ENCODE peak calls at places on chromosomes 4 and X, in six cellular contexts. One of them, this sample, is unnamed.

GRCh38 chr4:186757696-186758330 is 34.2 kb upstream of the FAT1 start:
- DNase-seq in GM12892: no peak
- DNase-seq in GM12878: no peak
- DNase-seq in H1: no peak
- DNase-seq in K562: no peak
- DNase-seq in HepG2: no peak
- DNase-seq in this sample: no peak

GRCh38 chr4:119026662-119027444 is 108.8 kb upstream of the MYOZ2 start:
- DNase-seq in GM12892: no peak
- DNase-seq in GM12878: no peak
- DNase-seq in H1: no peak
- DNase-seq in K562: no peak
- DNase-seq in HepG2: no peak
- DNase-seq in this sample: no peak

GRCh38 chr4:120973207-120973606 is 50.7 kb upstream of the PRDM5 start:
- DNase-seq in GM12892: no peak
- DNase-seq in GM12878: no peak
- DNase-seq in H1: no peak
- DNase-seq in K562: no peak
- DNase-seq in HepG2: no peak
- DNase-seq in this sample: no peak

GRCh38 chr4:100540156-100540555 is 22.3 kb upstream of the EMCN start:
- DNase-seq in GM12892: no peak
- DNase-seq in GM12878: no peak
- DNase-seq in H1: no peak
- DNase-seq in K562: no peak
- DNase-seq in HepG2: no peak
- DNase-seq in this sample: no peak

GRCh38 chr4:6229671-6230501 is 29.5 kb upstream of the JAKMIP1 start:
- DNase-seq in GM12892: no peak
- DNase-seq in GM12878: no peak
- DNase-seq in H1: no peak
- DNase-seq in K562: no peak
- DNase-seq in HepG2: no peak
- DNase-seq in this sample: no peak

GRCh38 chr4:95421869-95422268 is 126.9 kb downstream of the UNC5C start:
- DNase-seq in GM12892: no peak
- DNase-seq in GM12878: no peak
- DNase-seq in H1: no peak
- DNase-seq in K562: no peak
- DNase-seq in HepG2: no peak
- DNase-seq in this sample: no peak

GRCh38 chr4:90174622-90175023 is 47.4 kb downstream of the CCSER1 start:
- DNase-seq in GM12892: no peak
- DNase-seq in GM12878: no peak
- DNase-seq in H1: no peak
- DNase-seq in K562: no peak
- DNase-seq in HepG2: no peak
- DNase-seq in this sample: no peak

GRCh38 chr4:26051278-26051677 is 137.3 kb downstream of the SMIM20 start:
- DNase-seq in GM12892: no peak
- DNase-seq in GM12878: no peak
- DNase-seq in H1: no peak
- DNase-seq in K562: no peak
- DNase-seq in HepG2: no peak
- DNase-seq in this sample: no peak

GRCh38 chr4:88585908-88586307 is 6.4 kb upstream of the HERC3 start:
- DNase-seq in GM12892: no peak
- DNase-seq in GM12878: no peak
- DNase-seq in H1: no peak
- DNase-seq in K562: no peak
- DNase-seq in HepG2: no peak
- DNase-seq in this sample: no peak

GRCh38 chr4:36676139-36677050 is 395.0 kb downstream of the DTHD1 start:
- DNase-seq in GM12892: no peak
- DNase-seq in GM12878: no peak
- DNase-seq in H1: no peak
- DNase-seq in K562: no peak
- DNase-seq in HepG2: no peak
- DNase-seq in this sample: no peak

DNA sequence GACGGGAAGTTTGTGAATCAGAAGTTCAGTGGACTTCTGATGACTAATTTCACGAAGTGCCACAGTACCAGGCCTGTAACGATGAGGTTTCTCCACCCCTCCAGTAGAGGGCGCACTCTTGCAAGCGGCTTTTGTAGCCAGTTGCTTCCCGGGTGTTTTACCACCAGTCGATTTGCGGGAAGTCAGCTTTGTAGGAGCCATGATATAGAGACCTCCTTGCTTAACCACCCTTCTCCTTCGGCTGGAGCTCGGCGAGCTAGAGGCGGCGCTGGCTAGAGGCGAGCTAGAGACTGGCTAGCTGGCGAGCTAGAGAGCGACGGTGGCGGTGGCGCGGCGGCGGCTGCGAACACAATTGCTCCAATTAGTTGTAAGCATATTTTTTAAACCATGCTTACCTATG is 72.0 kb downstream of the IL1RAPL1 start:
- DNase-seq in GM12892: no peak
- DNase-seq in GM12878: no peak
- DNase-seq in H1: peak; percentile 58
- DNase-seq in K562: peak; percentile 8
- DNase-seq in HepG2: no peak
- DNase-seq in this sample: no peak
- TF ChIP-seq TAF1 in GM12892: no peak
- TF ChIP-seq TAF1 in GM12878: no peak
- TF ChIP-seq TAF1 in H1: no peak
- TF ChIP-seq TAF1 in K562: no peak
- TF ChIP-seq TAF1 in HepG2: no peak
- TF ChIP-seq TAF1 in this sample: no peak

GRCh38 chr4:128810331-128810870 is 901 bp downstream of the JADE1 start:
- DNase-seq in GM12892: peak; percentile 20
- DNase-seq in GM12878: no peak
- DNase-seq in H1: no peak
- DNase-seq in K562: peak; percentile 65
- DNase-seq in HepG2: peak; percentile 45
- DNase-seq in this sample: no peak

GRCh38 chr4:128811571-128812359 is 2.3 kb downstream of the JADE1 start:
- DNase-seq in GM12892: peak; percentile 65
- DNase-seq in GM12878: no peak
- DNase-seq in H1: peak; percentile 86
- DNase-seq in K562: peak; percentile 69
- DNase-seq in HepG2: peak; percentile 84
- DNase-seq in this sample: peak; percentile 59

GRCh38 chr4:128812360-128812958 is 3.0 kb downstream of the JADE1 start:
- DNase-seq in GM12892: peak; percentile 50
- DNase-seq in GM12878: no peak
- DNase-seq in H1: peak; percentile 69
- DNase-seq in K562: no peak
- DNase-seq in HepG2: peak; percentile 76
- DNase-seq in this sample: peak; percentile 36

GRCh38 chr4:128810871-128811570 is 1.5 kb downstream of the JADE1 start:
- DNase-seq in GM12892: peak; percentile 48
- DNase-seq in GM12878: no peak
- DNase-seq in H1: peak; percentile 89
- DNase-seq in K562: peak; percentile 73
- DNase-seq in HepG2: peak; percentile 88
- DNase-seq in this sample: peak; percentile 53

DNA sequence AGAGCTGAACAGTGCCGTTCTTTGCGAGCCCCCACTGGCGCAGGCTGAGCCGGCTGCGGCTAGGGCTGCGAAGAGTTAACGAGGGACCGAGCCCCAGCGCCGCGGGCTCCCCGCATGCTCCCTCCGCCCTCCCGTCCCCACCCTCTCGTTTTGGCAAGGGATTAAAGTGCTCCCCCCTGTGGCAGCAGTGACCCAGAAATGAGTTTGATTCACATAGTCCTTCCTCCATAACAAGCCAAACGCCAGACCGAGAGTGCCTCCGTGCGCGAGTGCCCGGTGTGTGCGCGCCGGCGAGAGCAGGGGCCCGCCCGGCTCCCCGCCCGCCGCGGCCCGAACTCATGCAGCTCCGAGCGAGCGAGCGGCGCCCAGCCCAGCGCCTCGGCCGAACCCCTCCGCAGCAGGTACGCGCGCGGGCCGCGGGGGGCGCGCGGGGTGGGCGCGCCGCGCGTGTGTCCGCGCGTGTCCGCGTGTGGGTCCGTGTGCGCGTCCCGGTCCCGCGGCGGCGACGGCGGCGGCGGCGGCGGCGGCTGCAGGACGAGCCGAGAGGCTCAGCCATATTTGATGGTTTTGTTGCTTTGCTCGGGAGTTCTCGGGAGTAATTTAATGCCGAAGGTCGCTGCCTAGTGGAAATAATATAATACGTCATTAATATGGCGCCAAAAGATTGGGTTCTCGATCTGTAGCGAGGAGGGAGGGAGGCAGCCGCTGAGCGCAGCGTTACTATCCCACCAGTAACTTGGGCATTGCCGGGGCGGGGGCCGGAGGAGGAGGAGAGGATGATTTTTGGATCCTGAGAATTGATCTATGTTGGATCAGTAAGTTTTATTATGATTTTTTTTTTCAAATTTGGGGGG is at the start of gene JADE1:
- DNase-seq in GM12892: peak; percentile 68
- DNase-seq in GM12878: no peak
- DNase-seq in H1: peak; percentile 92
- DNase-seq in K562: peak; percentile 86
- DNase-seq in HepG2: peak; percentile 91
- DNase-seq in this sample: peak; percentile 62
- TF ChIP-seq POLR2AphosphoS5 in GM12892: peak; percentile 21
- TF ChIP-seq POLR2AphosphoS5 in GM12878: peak; percentile 56
- TF ChIP-seq POLR2AphosphoS5 in H1: peak; percentile 80
- TF ChIP-seq POLR2AphosphoS5 in K562: peak; percentile 64
- TF ChIP-seq POLR2AphosphoS5 in HepG2: peak; percentile 53
- TF ChIP-seq POLR2AphosphoS5 in this sample: peak; percentile 22

GRCh38 chrX:111680988-111681779 is at the start of gene ALG13:
- DNase-seq in GM12892: peak; percentile 65
- DNase-seq in GM12878: peak; percentile 43
- DNase-seq in H1: peak; percentile 81
- DNase-seq in K562: peak; percentile 79
- DNase-seq in HepG2: peak; percentile 80
- DNase-seq in this sample: peak; percentile 63
- TF ChIP-seq POLR2A in GM12892: peak; percentile 98
- TF ChIP-seq POLR2A in GM12878: peak; percentile 94
- TF ChIP-seq POLR2A in H1: peak; percentile 96
- TF ChIP-seq POLR2A in K562: peak; percentile 96
- TF ChIP-seq POLR2A in HepG2: peak; percentile 74
- TF ChIP-seq POLR2A in this sample: peak; percentile 87

GRCh38 chr4:74364649-74365491 is at the start of gene EREG:
- DNase-seq in GM12892: no peak
- DNase-seq in GM12878: no peak
- DNase-seq in H1: peak; percentile 84
- DNase-seq in K562: peak; percentile 36
- DNase-seq in HepG2: no peak
- DNase-seq in this sample: peak; percentile 6
- TF ChIP-seq TAF1 in GM12892: no peak
- TF ChIP-seq TAF1 in GM12878: no peak
- TF ChIP-seq TAF1 in H1: no peak
- TF ChIP-seq TAF1 in K562: peak; percentile 65
- TF ChIP-seq TAF1 in HepG2: no peak
- TF ChIP-seq TAF1 in this sample: no peak

GRCh38 chrX:107547621-107548020 is 80.7 kb upstream of the PRPS1 start:
- DNase-seq in GM12892: no peak
- DNase-seq in GM12878: no peak
- DNase-seq in H1: no peak
- DNase-seq in K562: no peak
- DNase-seq in HepG2: no peak
- DNase-seq in this sample: no peak

GRCh38 chrX:107537815-107538214 is 88.4 kb downstream of the FRMPD3 start:
- DNase-seq in GM12892: no peak
- DNase-seq in GM12878: no peak
- DNase-seq in H1: peak; percentile 51
- DNase-seq in K562: peak; percentile 38
- DNase-seq in HepG2: peak; percentile 16
- DNase-seq in this sample: no peak

GRCh38 chrX:107541244-107541643 is 87.1 kb upstream of the PRPS1 start:
- DNase-seq in GM12892: no peak
- DNase-seq in GM12878: no peak
- DNase-seq in H1: no peak
- DNase-seq in K562: no peak
- DNase-seq in HepG2: no peak
- DNase-seq in this sample: no peak

DNA sequence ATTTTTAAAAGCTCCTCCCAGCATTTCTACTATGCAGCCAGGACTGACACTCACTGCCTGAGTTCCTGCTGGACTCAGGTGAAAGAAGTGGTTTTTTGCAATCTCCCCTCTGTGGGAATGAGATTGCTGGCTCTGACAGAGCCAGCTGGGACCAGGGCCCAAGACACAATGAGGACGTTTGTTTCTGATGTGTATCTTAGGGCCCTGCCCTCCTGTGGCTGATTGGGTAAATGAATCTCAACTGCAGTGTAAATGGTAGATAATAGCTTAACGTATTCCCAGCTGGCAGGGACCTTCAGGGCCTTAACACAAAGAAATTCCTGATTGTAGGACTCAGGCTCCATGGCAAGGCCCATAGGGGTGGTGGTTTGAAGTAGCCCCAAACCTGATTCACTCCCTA is 85.8 kb upstream of the PRPS1 start:
- DNase-seq in GM12892: no peak
- DNase-seq in GM12878: no peak
- DNase-seq in H1: no peak
- DNase-seq in K562: no peak
- DNase-seq in HepG2: peak; percentile 34
- DNase-seq in this sample: no peak
- TF ChIP-seq POLR2AphosphoS5 in GM12892: no peak
- TF ChIP-seq POLR2AphosphoS5 in GM12878: no peak
- TF ChIP-seq POLR2AphosphoS5 in H1: no peak
- TF ChIP-seq POLR2AphosphoS5 in K562: no peak
- TF ChIP-seq POLR2AphosphoS5 in HepG2: no peak
- TF ChIP-seq POLR2AphosphoS5 in this sample: no peak

This sample was measured in GM12891.